ENCODE peak calls at places on chromosomes 2 and 18, in seven cellular contexts. One of them, this sample, is unnamed.

GRCh38 chr2:121093735-121094520 is 191.1 kb downstream of the TFCP2L1 start:
- DNase-seq in effector memory CD8-positive, alpha-beta T cell: no peak
- DNase-seq in activated CD4-positive, alpha-beta T cell treated with anti-CD3 and anti-CD28 coated beads, Interleukin-2, amount 50 U/mL, for 4 hours: no peak
- DNase-seq in fibroblast of pulmonary artery: peak
- DNase-seq in smooth muscle cell of the brain vasculature: no peak
- DNase-seq in MCF 10A: no peak
- DNase-seq in T-cell: no peak
- DNase-seq in this sample: no peak

GRCh38 chr2:203782262-203782976 is 76.0 kb downstream of the CD28 start:
- DNase-seq in effector memory CD8-positive, alpha-beta T cell: peak
- DNase-seq in activated CD4-positive, alpha-beta T cell treated with anti-CD3 and anti-CD28 coated beads, Interleukin-2, amount 50 U/mL, for 4 hours: peak
- DNase-seq in fibroblast of pulmonary artery: peak
- DNase-seq in smooth muscle cell of the brain vasculature: no peak
- DNase-seq in MCF 10A: peak
- DNase-seq in T-cell: peak
- DNase-seq in this sample: peak

GRCh38 chr2:68768951-68769350 is 34.3 kb downstream of the ARHGAP25 start:
- DNase-seq in effector memory CD8-positive, alpha-beta T cell: no peak
- DNase-seq in activated CD4-positive, alpha-beta T cell treated with anti-CD3 and anti-CD28 coated beads, Interleukin-2, amount 50 U/mL, for 4 hours: no peak
- DNase-seq in fibroblast of pulmonary artery: no peak
- DNase-seq in smooth muscle cell of the brain vasculature: no peak
- DNase-seq in MCF 10A: no peak
- DNase-seq in T-cell: no peak
- DNase-seq in this sample: no peak

GRCh38 chr2:18376936-18377335 is 183.5 kb downstream of the RDH14 start:
- DNase-seq in effector memory CD8-positive, alpha-beta T cell: no peak
- DNase-seq in activated CD4-positive, alpha-beta T cell treated with anti-CD3 and anti-CD28 coated beads, Interleukin-2, amount 50 U/mL, for 4 hours: no peak
- DNase-seq in fibroblast of pulmonary artery: no peak
- DNase-seq in smooth muscle cell of the brain vasculature: no peak
- DNase-seq in MCF 10A: no peak
- DNase-seq in T-cell: no peak
- DNase-seq in this sample: no peak

GRCh38 chr2:188307850-188308283 is 16.2 kb downstream of the GULP1 start:
- DNase-seq in effector memory CD8-positive, alpha-beta T cell: no peak
- DNase-seq in activated CD4-positive, alpha-beta T cell treated with anti-CD3 and anti-CD28 coated beads, Interleukin-2, amount 50 U/mL, for 4 hours: no peak
- DNase-seq in fibroblast of pulmonary artery: no peak
- DNase-seq in smooth muscle cell of the brain vasculature: no peak
- DNase-seq in MCF 10A: no peak
- DNase-seq in T-cell: no peak
- DNase-seq in this sample: no peak

GRCh38 chr18:11570770-11571169 is 38.6 kb upstream of the SLC35G4 start:
- DNase-seq in effector memory CD8-positive, alpha-beta T cell: no peak
- DNase-seq in activated CD4-positive, alpha-beta T cell treated with anti-CD3 and anti-CD28 coated beads, Interleukin-2, amount 50 U/mL, for 4 hours: no peak
- DNase-seq in fibroblast of pulmonary artery: peak
- DNase-seq in smooth muscle cell of the brain vasculature: no peak
- DNase-seq in MCF 10A: peak
- DNase-seq in T-cell: no peak
- DNase-seq in this sample: no peak

GRCh38 chr2:195363496-195363895 is 293.5 kb upstream of the SLC39A10 start:
- DNase-seq in effector memory CD8-positive, alpha-beta T cell: no peak
- DNase-seq in activated CD4-positive, alpha-beta T cell treated with anti-CD3 and anti-CD28 coated beads, Interleukin-2, amount 50 U/mL, for 4 hours: no peak
- DNase-seq in fibroblast of pulmonary artery: peak
- DNase-seq in smooth muscle cell of the brain vasculature: no peak
- DNase-seq in MCF 10A: peak
- DNase-seq in T-cell: no peak
- DNase-seq in this sample: peak

GRCh38 chr2:100107911-100108647 is 34.3 kb downstream of the AFF3 start:
- DNase-seq in effector memory CD8-positive, alpha-beta T cell: no peak
- DNase-seq in activated CD4-positive, alpha-beta T cell treated with anti-CD3 and anti-CD28 coated beads, Interleukin-2, amount 50 U/mL, for 4 hours: no peak
- DNase-seq in fibroblast of pulmonary artery: no peak
- DNase-seq in smooth muscle cell of the brain vasculature: no peak
- DNase-seq in MCF 10A: no peak
- DNase-seq in T-cell: no peak
- DNase-seq in this sample: no peak

GRCh38 chr18:74906189-74906588 is 302.8 kb downstream of the PTGR3 start:
- DNase-seq in effector memory CD8-positive, alpha-beta T cell: no peak
- DNase-seq in activated CD4-positive, alpha-beta T cell treated with anti-CD3 and anti-CD28 coated beads, Interleukin-2, amount 50 U/mL, for 4 hours: no peak
- DNase-seq in fibroblast of pulmonary artery: peak
- DNase-seq in smooth muscle cell of the brain vasculature: no peak
- DNase-seq in MCF 10A: no peak
- DNase-seq in T-cell: no peak
- DNase-seq in this sample: no peak

GRCh38 chr2:36485521-36485920 is 112.4 kb downstream of the FEZ2 start:
- DNase-seq in effector memory CD8-positive, alpha-beta T cell: no peak
- DNase-seq in activated CD4-positive, alpha-beta T cell treated with anti-CD3 and anti-CD28 coated beads, Interleukin-2, amount 50 U/mL, for 4 hours: no peak
- DNase-seq in fibroblast of pulmonary artery: peak
- DNase-seq in smooth muscle cell of the brain vasculature: no peak
- DNase-seq in MCF 10A: peak
- DNase-seq in T-cell: no peak
- DNase-seq in this sample: peak

GRCh38 chr2:186429095-186429494 is 57.0 kb upstream of the ZC3H15 start:
- DNase-seq in effector memory CD8-positive, alpha-beta T cell: no peak
- DNase-seq in activated CD4-positive, alpha-beta T cell treated with anti-CD3 and anti-CD28 coated beads, Interleukin-2, amount 50 U/mL, for 4 hours: no peak
- DNase-seq in fibroblast of pulmonary artery: no peak
- DNase-seq in smooth muscle cell of the brain vasculature: no peak
- DNase-seq in MCF 10A: no peak
- DNase-seq in T-cell: no peak
- DNase-seq in this sample: peak

GRCh38 chr2:234334146-234334545 is 162.7 kb downstream of the ARL4C start:
- DNase-seq in effector memory CD8-positive, alpha-beta T cell: no peak
- DNase-seq in activated CD4-positive, alpha-beta T cell treated with anti-CD3 and anti-CD28 coated beads, Interleukin-2, amount 50 U/mL, for 4 hours: no peak
- DNase-seq in fibroblast of pulmonary artery: peak
- DNase-seq in smooth muscle cell of the brain vasculature: no peak
- DNase-seq in MCF 10A: no peak
- DNase-seq in T-cell: no peak
- DNase-seq in this sample: peak

GRCh38 chr2:10864888-10865551 is 46.7 kb upstream of the KCNF1 start:
- DNase-seq in effector memory CD8-positive, alpha-beta T cell: no peak
- DNase-seq in activated CD4-positive, alpha-beta T cell treated with anti-CD3 and anti-CD28 coated beads, Interleukin-2, amount 50 U/mL, for 4 hours: no peak
- DNase-seq in fibroblast of pulmonary artery: no peak
- DNase-seq in smooth muscle cell of the brain vasculature: no peak
- DNase-seq in MCF 10A: no peak
- DNase-seq in T-cell: peak
- DNase-seq in this sample: no peak

GRCh38 chr2:56448999-56449431 is 265.2 kb downstream of the CCDC85A start:
- DNase-seq in effector memory CD8-positive, alpha-beta T cell: no peak
- DNase-seq in activated CD4-positive, alpha-beta T cell treated with anti-CD3 and anti-CD28 coated beads, Interleukin-2, amount 50 U/mL, for 4 hours: no peak
- DNase-seq in fibroblast of pulmonary artery: peak
- DNase-seq in smooth muscle cell of the brain vasculature: no peak
- DNase-seq in MCF 10A: peak
- DNase-seq in T-cell: no peak
- DNase-seq in this sample: peak

GRCh38 chr2:7703523-7704144 is 786.4 kb downstream of the RNF144A start:
- DNase-seq in effector memory CD8-positive, alpha-beta T cell: no peak
- DNase-seq in activated CD4-positive, alpha-beta T cell treated with anti-CD3 and anti-CD28 coated beads, Interleukin-2, amount 50 U/mL, for 4 hours: no peak
- DNase-seq in fibroblast of pulmonary artery: no peak
- DNase-seq in smooth muscle cell of the brain vasculature: no peak
- DNase-seq in MCF 10A: no peak
- DNase-seq in T-cell: no peak
- DNase-seq in this sample: no peak

GRCh38 chr2:69582582-69583176 is 60.9 kb downstream of the AAK1 start:
- DNase-seq in effector memory CD8-positive, alpha-beta T cell: peak
- DNase-seq in activated CD4-positive, alpha-beta T cell treated with anti-CD3 and anti-CD28 coated beads, Interleukin-2, amount 50 U/mL, for 4 hours: no peak
- DNase-seq in fibroblast of pulmonary artery: peak
- DNase-seq in smooth muscle cell of the brain vasculature: no peak
- DNase-seq in MCF 10A: no peak
- DNase-seq in T-cell: peak
- DNase-seq in this sample: no peak

GRCh38 chr2:49914281-49914680 is 760.0 kb upstream of the FSHR start:
- DNase-seq in effector memory CD8-positive, alpha-beta T cell: no peak
- DNase-seq in activated CD4-positive, alpha-beta T cell treated with anti-CD3 and anti-CD28 coated beads, Interleukin-2, amount 50 U/mL, for 4 hours: no peak
- DNase-seq in fibroblast of pulmonary artery: no peak
- DNase-seq in smooth muscle cell of the brain vasculature: no peak
- DNase-seq in MCF 10A: peak
- DNase-seq in T-cell: no peak
- DNase-seq in this sample: peak

GRCh38 chr18:4384932-4385331 is 70.2 kb downstream of the DLGAP1 start:
- DNase-seq in effector memory CD8-positive, alpha-beta T cell: no peak
- DNase-seq in activated CD4-positive, alpha-beta T cell treated with anti-CD3 and anti-CD28 coated beads, Interleukin-2, amount 50 U/mL, for 4 hours: no peak
- DNase-seq in fibroblast of pulmonary artery: no peak
- DNase-seq in smooth muscle cell of the brain vasculature: no peak
- DNase-seq in MCF 10A: no peak
- DNase-seq in T-cell: no peak
- DNase-seq in this sample: no peak

GRCh38 chr2:168961450-168962229 is 60.5 kb downstream of the G6PC2 start:
- DNase-seq in effector memory CD8-positive, alpha-beta T cell: peak
- DNase-seq in activated CD4-positive, alpha-beta T cell treated with anti-CD3 and anti-CD28 coated beads, Interleukin-2, amount 50 U/mL, for 4 hours: peak
- DNase-seq in fibroblast of pulmonary artery: peak
- DNase-seq in smooth muscle cell of the brain vasculature: peak
- DNase-seq in MCF 10A: peak
- DNase-seq in T-cell: peak
- DNase-seq in this sample: peak

GRCh38 chr2:163610817-163611556 is 124.8 kb downstream of the FIGN start:
- DNase-seq in effector memory CD8-positive, alpha-beta T cell: no peak
- DNase-seq in activated CD4-positive, alpha-beta T cell treated with anti-CD3 and anti-CD28 coated beads, Interleukin-2, amount 50 U/mL, for 4 hours: no peak
- DNase-seq in fibroblast of pulmonary artery: no peak
- DNase-seq in smooth muscle cell of the brain vasculature: no peak
- DNase-seq in MCF 10A: no peak
- DNase-seq in T-cell: no peak
- DNase-seq in this sample: no peak

GRCh38 chr2:230208576-230208975 is 11.2 kb downstream of the SP110 start:
- DNase-seq in effector memory CD8-positive, alpha-beta T cell: no peak
- DNase-seq in activated CD4-positive, alpha-beta T cell treated with anti-CD3 and anti-CD28 coated beads, Interleukin-2, amount 50 U/mL, for 4 hours: no peak
- DNase-seq in fibroblast of pulmonary artery: no peak
- DNase-seq in smooth muscle cell of the brain vasculature: no peak
- DNase-seq in MCF 10A: no peak
- DNase-seq in T-cell: no peak
- DNase-seq in this sample: no peak

GRCh38 chr2:158464426-158465281 is 7.9 kb downstream of the PKP4 start:
- DNase-seq in effector memory CD8-positive, alpha-beta T cell: no peak
- DNase-seq in activated CD4-positive, alpha-beta T cell treated with anti-CD3 and anti-CD28 coated beads, Interleukin-2, amount 50 U/mL, for 4 hours: no peak
- DNase-seq in fibroblast of pulmonary artery: peak
- DNase-seq in smooth muscle cell of the brain vasculature: no peak
- DNase-seq in MCF 10A: peak
- DNase-seq in T-cell: no peak
- DNase-seq in this sample: no peak

GRCh38 chr2:237405605-237406004 is 8.4 kb downstream of the COL6A3 start:
- DNase-seq in effector memory CD8-positive, alpha-beta T cell: no peak
- DNase-seq in activated CD4-positive, alpha-beta T cell treated with anti-CD3 and anti-CD28 coated beads, Interleukin-2, amount 50 U/mL, for 4 hours: no peak
- DNase-seq in fibroblast of pulmonary artery: no peak
- DNase-seq in smooth muscle cell of the brain vasculature: no peak
- DNase-seq in MCF 10A: no peak
- DNase-seq in T-cell: no peak
- DNase-seq in this sample: no peak

GRCh38 chr18:26637324-26637723 is 89.0 kb upstream of the KCTD1 start:
- DNase-seq in effector memory CD8-positive, alpha-beta T cell: no peak
- DNase-seq in activated CD4-positive, alpha-beta T cell treated with anti-CD3 and anti-CD28 coated beads, Interleukin-2, amount 50 U/mL, for 4 hours: no peak
- DNase-seq in fibroblast of pulmonary artery: no peak
- DNase-seq in smooth muscle cell of the brain vasculature: no peak
- DNase-seq in MCF 10A: no peak
- DNase-seq in T-cell: no peak
- DNase-seq in this sample: no peak

GRCh38 chr2:172090947-172091625 is 5.8 kb downstream of the DLX1 start:
- DNase-seq in effector memory CD8-positive, alpha-beta T cell: no peak
- DNase-seq in activated CD4-positive, alpha-beta T cell treated with anti-CD3 and anti-CD28 coated beads, Interleukin-2, amount 50 U/mL, for 4 hours: no peak
- DNase-seq in fibroblast of pulmonary artery: no peak
- DNase-seq in smooth muscle cell of the brain vasculature: no peak
- DNase-seq in MCF 10A: no peak
- DNase-seq in T-cell: no peak
- DNase-seq in this sample: no peak

GRCh38 chr2:110747522-110748488 is 15.4 kb downstream of the ACOXL start:
- DNase-seq in effector memory CD8-positive, alpha-beta T cell: no peak
- DNase-seq in activated CD4-positive, alpha-beta T cell treated with anti-CD3 and anti-CD28 coated beads, Interleukin-2, amount 50 U/mL, for 4 hours: no peak
- DNase-seq in fibroblast of pulmonary artery: no peak
- DNase-seq in smooth muscle cell of the brain vasculature: no peak
- DNase-seq in MCF 10A: no peak
- DNase-seq in T-cell: no peak
- DNase-seq in this sample: no peak

GRCh38 chr2:105866439-105867170 is 121.9 kb downstream of the NCK2 start:
- DNase-seq in effector memory CD8-positive, alpha-beta T cell: no peak
- DNase-seq in activated CD4-positive, alpha-beta T cell treated with anti-CD3 and anti-CD28 coated beads, Interleukin-2, amount 50 U/mL, for 4 hours: no peak
- DNase-seq in fibroblast of pulmonary artery: peak
- DNase-seq in smooth muscle cell of the brain vasculature: no peak
- DNase-seq in MCF 10A: no peak
- DNase-seq in T-cell: no peak
- DNase-seq in this sample: no peak

GRCh38 chr2:50694798-50695197 is 337.1 kb downstream of the NRXN1 start:
- DNase-seq in effector memory CD8-positive, alpha-beta T cell: no peak
- DNase-seq in activated CD4-positive, alpha-beta T cell treated with anti-CD3 and anti-CD28 coated beads, Interleukin-2, amount 50 U/mL, for 4 hours: no peak
- DNase-seq in fibroblast of pulmonary artery: no peak
- DNase-seq in smooth muscle cell of the brain vasculature: no peak
- DNase-seq in MCF 10A: no peak
- DNase-seq in T-cell: no peak
- DNase-seq in this sample: no peak

GRCh38 chr2:27724905-27725693 is 46.4 kb upstream of the MRPL33 start:
- DNase-seq in effector memory CD8-positive, alpha-beta T cell: no peak
- DNase-seq in activated CD4-positive, alpha-beta T cell treated with anti-CD3 and anti-CD28 coated beads, Interleukin-2, amount 50 U/mL, for 4 hours: no peak
- DNase-seq in fibroblast of pulmonary artery: peak
- DNase-seq in smooth muscle cell of the brain vasculature: no peak
- DNase-seq in MCF 10A: no peak
- DNase-seq in T-cell: no peak
- DNase-seq in this sample: no peak

GRCh38 chr2:172261292-172261691 is 158.6 kb upstream of the DLX2 start:
- DNase-seq in effector memory CD8-positive, alpha-beta T cell: no peak
- DNase-seq in activated CD4-positive, alpha-beta T cell treated with anti-CD3 and anti-CD28 coated beads, Interleukin-2, amount 50 U/mL, for 4 hours: no peak
- DNase-seq in fibroblast of pulmonary artery: no peak
- DNase-seq in smooth muscle cell of the brain vasculature: no peak
- DNase-seq in MCF 10A: peak
- DNase-seq in T-cell: no peak
- DNase-seq in this sample: peak

GRCh38 chr2:104852161-104852689 is 1.7 kb upstream of the POU3F3 start:
- DNase-seq in effector memory CD8-positive, alpha-beta T cell: no peak
- DNase-seq in activated CD4-positive, alpha-beta T cell treated with anti-CD3 and anti-CD28 coated beads, Interleukin-2, amount 50 U/mL, for 4 hours: no peak
- DNase-seq in fibroblast of pulmonary artery: no peak
- DNase-seq in smooth muscle cell of the brain vasculature: no peak
- DNase-seq in MCF 10A: no peak
- DNase-seq in T-cell: no peak
- DNase-seq in this sample: no peak

GRCh38 chr2:20940481-20940795 is 103.4 kb downstream of the APOB start:
- DNase-seq in effector memory CD8-positive, alpha-beta T cell: no peak
- DNase-seq in activated CD4-positive, alpha-beta T cell treated with anti-CD3 and anti-CD28 coated beads, Interleukin-2, amount 50 U/mL, for 4 hours: no peak
- DNase-seq in fibroblast of pulmonary artery: no peak
- DNase-seq in smooth muscle cell of the brain vasculature: no peak
- DNase-seq in MCF 10A: no peak
- DNase-seq in T-cell: no peak
- DNase-seq in this sample: no peak

GRCh38 chr2:130949954-130950353 is 113.2 kb downstream of the ARHGEF4 start:
- DNase-seq in effector memory CD8-positive, alpha-beta T cell: no peak
- DNase-seq in activated CD4-positive, alpha-beta T cell treated with anti-CD3 and anti-CD28 coated beads, Interleukin-2, amount 50 U/mL, for 4 hours: no peak
- DNase-seq in fibroblast of pulmonary artery: no peak
- DNase-seq in smooth muscle cell of the brain vasculature: no peak
- DNase-seq in MCF 10A: peak
- DNase-seq in T-cell: no peak
- DNase-seq in this sample: no peak

GRCh38 chr2:26651458-26652155 is 10.4 kb upstream of the CIB4 start:
- DNase-seq in effector memory CD8-positive, alpha-beta T cell: no peak
- DNase-seq in activated CD4-positive, alpha-beta T cell treated with anti-CD3 and anti-CD28 coated beads, Interleukin-2, amount 50 U/mL, for 4 hours: no peak
- DNase-seq in fibroblast of pulmonary artery: no peak
- DNase-seq in smooth muscle cell of the brain vasculature: no peak
- DNase-seq in MCF 10A: no peak
- DNase-seq in T-cell: no peak
- DNase-seq in this sample: no peak

GRCh38 chr18:66510357-66511027 is 93.4 kb downstream of the CDH19 start:
- DNase-seq in effector memory CD8-positive, alpha-beta T cell: no peak
- DNase-seq in activated CD4-positive, alpha-beta T cell treated with anti-CD3 and anti-CD28 coated beads, Interleukin-2, amount 50 U/mL, for 4 hours: no peak
- DNase-seq in fibroblast of pulmonary artery: peak
- DNase-seq in smooth muscle cell of the brain vasculature: no peak
- DNase-seq in MCF 10A: peak
- DNase-seq in T-cell: no peak
- DNase-seq in this sample: peak

GRCh38 chr2:215843579-215843978 is 169.8 kb downstream of the MREG start:
- DNase-seq in effector memory CD8-positive, alpha-beta T cell: no peak
- DNase-seq in activated CD4-positive, alpha-beta T cell treated with anti-CD3 and anti-CD28 coated beads, Interleukin-2, amount 50 U/mL, for 4 hours: no peak
- DNase-seq in fibroblast of pulmonary artery: peak
- DNase-seq in smooth muscle cell of the brain vasculature: no peak
- DNase-seq in MCF 10A: peak
- DNase-seq in T-cell: no peak
- DNase-seq in this sample: peak